ENCODE peak calls at places on chromosomes 12 and 14, in ten cellular contexts. L is breast epithelium, T is sigmoid colon, M is tibial artery, V is GM23248, R is HepG2, H is left lung, P is ovary, N is right atrium auricular region, B is heart right ventricle. Q is an unnamed sample.

GRCh38 chr12:106684497-106684896 is 90.0 kb upstream of the RIC8B start:
- DNase-seq in L (no peak), P (no peak), B (no peak), T (no peak), N (no peak), M (no peak), R (no peak), H (no peak), V (no peak), Q (no peak)

GRCh38 chr14:99511421-99512109 is 30.4 kb downstream of the CCNK start:
- DNase-seq in B (no peak), N (peak; percentile 57), R (no peak), T (peak; percentile 78), M (peak; percentile 66), V (peak; percentile 47), P (peak; percentile 66), H (no peak), L (no peak), Q (peak; percentile 21)

GRCh38 chr12:121576851-121577391 is 3.9 kb downstream of the KDM2B start:
- DNase-seq in N (no peak), M (no peak), H (no peak), B (no peak), V (peak; percentile 91), R (peak; percentile 40), T (no peak), L (no peak), P (peak; percentile 54), Q (no peak)

GRCh38 chr12:3190101-3190500 is 112.9 kb downstream of the TSPAN9 start:
- DNase-seq in T (no peak), N (no peak), R (no peak), M (no peak), P (no peak), H (no peak), V (no peak), B (no peak), L (no peak), Q (no peak)

GRCh38 chr12:112891093-112892024 is 15.4 kb upstream of the OAS1 start:
- DNase-seq in T (no peak), M (no peak), L (no peak), R (no peak), N (peak; percentile 64), P (no peak), H (no peak), V (no peak), B (no peak), Q (no peak)

GRCh38 chr12:57470970-57471656 is 8.6 kb downstream of the ARHGAP9 start:
- DNase-seq in H (no peak), B (no peak), V (no peak), N (no peak), T (no peak), L (no peak), M (no peak), P (no peak), R (no peak), Q (no peak)

GRCh38 chr12:132186857-132187620 is 42.8 kb downstream of the NOC4L start:
- DNase-seq in P (no peak), H (no peak), M (no peak), B (peak; percentile 9), T (no peak), N (no peak), L (no peak), V (no peak), R (no peak), Q (no peak)

GRCh38 chr12:90963946-90964345 is 9.0 kb upstream of the CCER1 start:
- DNase-seq in H (no peak), B (no peak), T (no peak), L (no peak), N (no peak), R (no peak), M (no peak), P (no peak), V (no peak), Q (no peak)

GRCh38 chr14:44379292-44379977 is 127.6 kb downstream of the FSCB start:
- DNase-seq in N (no peak), V (no peak), M (no peak), R (no peak), B (no peak), H (no peak), P (no peak), L (no peak), T (no peak), Q (no peak)

GRCh38 chr14:96532632-96533031 is 30.4 kb downstream of the PAPOLA start:
- DNase-seq in T (no peak), N (no peak), P (no peak), H (no peak), L (no peak), M (no peak), V (no peak), R (no peak), B (no peak), Q (no peak)

GRCh38 chr14:96538663-96539317 is 36.6 kb downstream of the PAPOLA start:
- DNase-seq in P (no peak), B (no peak), V (peak; percentile 18), N (no peak), R (peak; percentile 4), H (no peak), T (no peak), M (no peak), L (no peak), Q (no peak)

GRCh38 chr14:96538097-96538496 is 35.9 kb downstream of the PAPOLA start:
- DNase-seq in B (no peak), L (no peak), R (no peak), N (no peak), T (no peak), P (no peak), V (no peak), H (no peak), M (no peak), Q (no peak)

GRCh38 chr14:96536807-96537206 is 34.6 kb downstream of the PAPOLA start:
- DNase-seq in H (no peak), V (no peak), L (no peak), R (no peak), P (no peak), B (no peak), M (no peak), N (no peak), T (no peak), Q (no peak)
- H3K27ac ChIP-seq in H (no peak overlapping the region), V (no peak overlapping the region), L (no peak overlapping the region), R (no peak overlapping the region), P (no peak overlapping the region), B (no peak overlapping the region), M (no peak overlapping the region), N (no peak overlapping the region), T (no peak overlapping the region), Q (no peak overlapping the region)

DNA sequence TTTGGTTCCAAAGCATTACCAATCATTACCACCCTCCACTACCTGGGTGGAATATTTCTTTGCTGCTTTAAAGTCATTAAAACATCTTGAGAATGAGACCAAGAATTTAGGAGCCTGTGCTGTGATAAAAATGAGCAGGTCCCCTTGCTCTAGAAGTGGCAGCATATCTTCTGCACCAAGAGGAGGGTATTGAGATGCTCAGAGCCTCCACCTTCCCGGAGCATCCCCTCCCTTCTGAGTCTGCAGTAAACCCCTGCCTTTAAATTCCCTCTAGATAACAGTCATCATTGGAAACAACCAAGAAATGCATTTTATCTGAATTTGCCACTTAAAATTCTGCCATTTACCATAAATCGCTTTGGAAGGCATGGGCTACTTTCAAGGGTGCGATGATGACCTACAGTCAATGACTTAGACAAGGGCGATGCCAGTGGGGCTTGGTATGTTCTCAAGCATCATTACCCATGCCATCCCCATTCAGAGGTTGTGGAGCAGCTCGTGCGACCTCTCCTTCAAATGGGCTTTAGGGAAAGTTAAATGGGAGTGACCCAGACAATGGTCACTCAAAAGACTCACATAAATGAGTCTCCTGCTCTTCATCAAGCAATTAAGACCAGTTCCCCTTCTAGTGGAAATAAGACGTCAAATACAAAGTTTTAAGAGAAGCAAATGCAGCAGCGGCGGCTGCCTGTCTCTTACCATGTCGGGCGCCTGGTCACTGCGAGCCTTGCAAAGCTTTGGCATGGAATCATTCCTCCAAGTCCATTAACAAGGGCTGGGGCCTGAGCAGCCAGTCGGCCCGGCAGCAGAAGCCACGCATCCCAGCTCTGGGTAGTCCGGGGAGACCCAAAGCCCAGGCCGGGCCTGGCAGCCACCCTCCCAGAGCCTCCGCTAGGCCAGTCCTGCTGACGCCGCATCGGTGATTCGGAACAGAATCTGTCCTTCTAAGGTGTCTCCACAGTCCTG is 334.5 kb downstream of the TMEM121 start:
- DNase-seq in L (no peak), M (no peak), T (peak; percentile 40), N (no peak), R (no peak), B (no peak), H (peak; percentile 33), V (no peak), P (no peak), Q (no peak)
- H3K4me3 ChIP-seq in L (no peak overlapping the region), M (no peak overlapping the region), T (no peak overlapping the region), N (no peak overlapping the region), R (no peak overlapping the region), B (no peak overlapping the region), H (no peak overlapping the region), V (no peak overlapping the region), P (no peak overlapping the region), Q (no peak overlapping the region)

DNA sequence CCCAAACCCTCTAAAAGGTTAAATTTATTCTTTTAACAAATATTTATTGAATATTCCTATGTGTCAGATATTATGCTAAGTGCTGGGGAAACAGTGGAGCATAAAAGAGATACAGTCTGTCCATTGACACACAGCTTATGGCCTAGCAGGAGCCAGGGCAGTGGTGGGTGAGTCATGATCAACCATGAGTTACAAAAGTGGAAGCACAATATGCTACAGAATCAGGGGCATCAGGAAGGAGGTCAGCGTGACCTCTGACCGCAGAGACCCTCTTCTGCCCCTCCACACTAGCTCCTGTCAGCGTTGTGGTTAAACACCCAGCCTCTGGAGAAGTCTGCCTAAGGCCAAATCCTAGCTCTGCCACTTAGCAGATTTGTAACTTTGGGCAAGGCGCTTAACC is 4.7 kb upstream of the PPP1R1A start:
- DNase-seq in R (no peak), B (no peak), T (no peak), N (no peak), M (no peak), H (no peak), V (peak; percentile 34), P (no peak), L (no peak), Q (no peak)
- H3K27me3 ChIP-seq in R (peaks cover 3% of the 10 kb centered on the region), B (peaks cover 51% of the 10 kb centered on the region), T (no peaks in the 10 kb centered on the region), N (no peaks in the 10 kb centered on the region), M (no peaks in the 10 kb centered on the region), H (peaks cover 11% of the 10 kb centered on the region), V (peaks cover 32% of the 10 kb centered on the region), P (no peaks in the 10 kb centered on the region), L (no peaks in the 10 kb centered on the region), Q (no peaks in the 10 kb centered on the region)

GRCh38 chr14:21084988-21085853 is 13.2 kb downstream of the ZNF219 start:
- DNase-seq in M (no peak), H (no peak), N (no peak), V (peak; percentile 85), R (no peak), L (no peak), P (no peak), T (peak; percentile 84), B (peak; percentile 67), Q (no peak)
- H3K27ac ChIP-seq in M (no peak overlapping the region), H (peak overlapping the region; percentile 86), N (no peak overlapping the region), V (peak overlapping the region; percentile 95), R (no peak overlapping the region), L (peak overlapping the region; percentile 45), P (no peak overlapping the region), T (peak overlapping the region; percentile 53), B (peak overlapping the region; percentile 25), Q (no peak overlapping the region)

GRCh38 chr12:6968426-6968825 is 2.0 kb downstream of the PHB2 start:
- DNase-seq in R (no peak), P (peak; percentile 27), V (no peak), T (no peak), H (no peak), L (no peak), B (no peak), N (no peak), M (no peak), Q (no peak)
- H3K4me3 ChIP-seq in R (no peak overlapping the region), P (no peak overlapping the region), V (peak overlapping the region; percentile 100), T (no peak overlapping the region), H (no peak overlapping the region), L (no peak overlapping the region), B (no peak overlapping the region), N (no peak overlapping the region), M (no peak overlapping the region), Q (no peak overlapping the region)

GRCh38 chr12:5078423-5078822 is 34.7 kb downstream of the KCNA5 start:
- DNase-seq in B (peak; percentile 75), R (no peak), L (no peak), V (no peak), T (no peak), M (peak; percentile 96), P (no peak), N (peak; percentile 72), H (no peak), Q (no peak)
- H3K27me3 ChIP-seq in B (no peaks in the 10 kb centered on the region), R (peaks cover 2% of the 10 kb centered on the region), L (peaks cover 3% of the 10 kb centered on the region), V (no peaks in the 10 kb centered on the region), T (no peaks in the 10 kb centered on the region), M (no peaks in the 10 kb centered on the region), P (no peaks in the 10 kb centered on the region), N (no peaks in the 10 kb centered on the region), H (no peaks in the 10 kb centered on the region), Q (no peaks in the 10 kb centered on the region)

Q was measured in dorsolateral prefrontal cortex.